ENCODE peak calls at places on chromosomes 13 and 19, in nine cellular contexts. Q is NCI-H69; W is HEK293T; O is neural crest cell; S is nephron progenitor cell; A is activated CD8-positive, alpha-beta memory T cell treated with anti-CD3 and anti-CD28 coated beads for 48 hours; G is CD4-positive, alpha-beta T cell; K is AG04450; V is GDM1. R is an unnamed sample.

GRCh38 chr13:101917475-101917810 is 465.0 kb downstream of the ITGBL1 start:
- DNase-seq in Q (peak), W (no peak), O (no peak), S (no peak), A (no peak), G (no peak), K (no peak), V (no peak), R (no peak)

GRCh38 chr19:33260628-33261418 is 35.2 kb upstream of the SLC7A10 start:
- DNase-seq in Q (no peak), W (no peak), O (no peak), S (no peak), A (no peak), G (no peak), K (no peak), V (peak), R (no peak)

GRCh38 chr19:46728693-46729339 is 11.9 kb upstream of the PRKD2 start:
- DNase-seq in Q (peak), W (peak), O (peak), S (peak), A (peak), G (peak), K (no peak), V (peak), R (peak)

GRCh38 chr13:35292329-35292728 is 184.2 kb downstream of the MAB21L1 start:
- DNase-seq in Q (no peak), W (no peak), O (no peak), S (no peak), A (no peak), G (no peak), K (no peak), V (no peak), R (no peak)

GRCh38 chr13:99484405-99484981 is 16.8 kb upstream of the TM9SF2 start:
- DNase-seq in Q (no peak), W (no peak), O (no peak), S (no peak), A (no peak), G (no peak), K (peak), V (no peak), R (no peak)

GRCh38 chr13:45398862-45399261 is 19.3 kb downstream of the SLC25A30 start:
- DNase-seq in Q (no peak), W (no peak), O (no peak), S (no peak), A (no peak), G (peak), K (no peak), V (no peak), R (no peak)

GRCh38 chr13:78657699-78658629 is 991 bp downstream of the OBI1 start:
- DNase-seq in Q (peak), W (peak), O (no peak), S (no peak), A (no peak), G (no peak), K (no peak), V (no peak), R (no peak)

GRCh38 chr19:1471514-1472107 is 7.4 kb downstream of the C19orf25 start:
- DNase-seq in Q (peak), W (no peak), O (no peak), S (no peak), A (no peak), G (peak), K (no peak), V (no peak), R (peak)

GRCh38 chr19:470701-471100 is 9.9 kb upstream of the SHC2 start:
- DNase-seq in Q (no peak), W (no peak), O (no peak), S (no peak), A (no peak), G (no peak), K (no peak), V (no peak), R (no peak)

GRCh38 chr19:49799798-49800376 is 13.2 kb downstream of the FUZ start:
- DNase-seq in Q (no peak), W (no peak), O (no peak), S (no peak), A (no peak), G (peak), K (no peak), V (no peak), R (no peak)

GRCh38 chr13:48562296-48563066 is 29.6 kb upstream of the RCBTB2 start:
- DNase-seq in Q (no peak), W (no peak), O (no peak), S (no peak), A (no peak), G (peak), K (no peak), V (peak), R (no peak)

GRCh38 chr13:99896712-99897440 is 74.7 kb downstream of the ZIC5 start:
- DNase-seq in Q (no peak), W (no peak), O (no peak), S (no peak), A (no peak), G (no peak), K (no peak), V (no peak), R (no peak)

GRCh38 chr13:94139393-94139995 is 340.0 kb downstream of the DCT start:
- DNase-seq in Q (peak), W (no peak), O (no peak), S (no peak), A (no peak), G (no peak), K (peak), V (no peak), R (no peak)

GRCh38 chr13:78586706-78587105 is 16.6 kb downstream of the POU4F1 start:
- DNase-seq in Q (peak), W (peak), O (no peak), S (no peak), A (no peak), G (no peak), K (no peak), V (no peak), R (no peak)

GRCh38 chr13:32316476-32316875 is 1.2 kb downstream of the BRCA2 start:
- DNase-seq in Q (peak), W (no peak), O (no peak), S (no peak), A (no peak), G (no peak), K (no peak), V (no peak), R (no peak)

GRCh38 chr19:590396-590745 is 690 bp downstream of the HCN2 start:
- DNase-seq in Q (peak), W (no peak), O (no peak), S (peak), A (no peak), G (peak), K (no peak), V (no peak), R (no peak)

GRCh38 chr19:13748169-13748884 is 16.0 kb upstream of the MRI1 start:
- DNase-seq in Q (peak), W (no peak), O (no peak), S (no peak), A (no peak), G (peak), K (no peak), V (peak), R (no peak)

GRCh38 chr19:50377051-50377441 is 789 bp downstream of the NR1H2 start:
- DNase-seq in Q (no peak), W (peak), O (no peak), S (peak), A (no peak), G (peak), K (no peak), V (no peak), R (no peak)

GRCh38 chr13:32229443-32229842 is 85.7 kb downstream of the ZAR1L start:
- DNase-seq in Q (peak), W (no peak), O (no peak), S (no peak), A (no peak), G (no peak), K (no peak), V (no peak), R (no peak)

GRCh38 chr13:30600470-30600869 is 17.2 kb upstream of the USPL1 start:
- DNase-seq in Q (no peak), W (no peak), O (no peak), S (no peak), A (no peak), G (no peak), K (no peak), V (no peak), R (no peak)

GRCh38 chr13:94703721-94704314 is 8.5 kb downstream of the SOX21 start:
- DNase-seq in Q (no peak), W (no peak), O (no peak), S (peak), A (no peak), G (no peak), K (no peak), V (no peak), R (no peak)

GRCh38 chr13:109494955-109495354 is 291.4 kb downstream of the IRS2 start:
- DNase-seq in Q (no peak), W (no peak), O (no peak), S (no peak), A (no peak), G (no peak), K (no peak), V (no peak), R (no peak)

GRCh38 chr13:75699062-75699461 is 62.9 kb downstream of the LMO7 start:
- DNase-seq in Q (no peak), W (no peak), O (no peak), S (no peak), A (no peak), G (no peak), K (no peak), V (no peak), R (no peak)

GRCh38 chr13:76822691-76823267 is 63.4 kb downstream of the KCTD12 start:
- DNase-seq in Q (peak), W (no peak), O (no peak), S (no peak), A (no peak), G (no peak), K (no peak), V (no peak), R (no peak)

GRCh38 chr13:75468098-75468497 is 13.9 kb downstream of the TBC1D4 start:
- DNase-seq in Q (no peak), W (no peak), O (no peak), S (no peak), A (no peak), G (no peak), K (no peak), V (no peak), R (no peak)

GRCh38 chr13:33197551-33197971 is 88.0 kb downstream of the STARD13 start:
- DNase-seq in Q (no peak), W (no peak), O (no peak), S (no peak), A (no peak), G (no peak), K (no peak), V (no peak), R (no peak)

GRCh38 chr13:44068737-44069136 is 189.0 kb downstream of the LACC1 start:
- DNase-seq in Q (peak), W (no peak), O (no peak), S (no peak), A (no peak), G (no peak), K (peak), V (no peak), R (no peak)

GRCh38 chr13:80962855-80963254 is 621.9 kb upstream of the SPRY2 start:
- DNase-seq in Q (peak), W (peak), O (no peak), S (no peak), A (no peak), G (no peak), K (no peak), V (no peak), R (no peak)

GRCh38 chr13:103187621-103188020 is 121.4 kb upstream of the SLC10A2 start:
- DNase-seq in Q (peak), W (no peak), O (no peak), S (no peak), A (no peak), G (no peak), K (no peak), V (no peak), R (no peak)

GRCh38 chr19:51368366-51369282 is at the start of gene CLDND2:
- DNase-seq in Q (no peak), W (no peak), O (no peak), S (no peak), A (peak), G (no peak), K (no peak), V (peak), R (no peak)

GRCh38 chr19:16778796-16779411 is 50.3 kb upstream of the SIN3B start:
- DNase-seq in Q (peak), W (peak), O (peak), S (peak), A (no peak), G (peak), K (peak), V (peak), R (no peak)

GRCh38 chr19:46944918-46945628 is 74.6 kb upstream of the NPAS1 start:
- DNase-seq in Q (peak), W (peak), O (peak), S (peak), A (no peak), G (no peak), K (no peak), V (no peak), R (peak)

GRCh38 chr19:2235396-2236284 is 489 bp downstream of the PLEKHJ1 start:
- DNase-seq in Q (peak), W (no peak), O (no peak), S (no peak), A (no peak), G (no peak), K (no peak), V (no peak), R (no peak)

GRCh38 chr13:49791214-49791752 is 1.2 kb downstream of the KPNA3 start:
- DNase-seq in Q (peak), W (no peak), O (no peak), S (no peak), A (no peak), G (no peak), K (no peak), V (peak), R (no peak)

GRCh38 chr19:46413262-46414031 is at the start of gene CCDC8:
- DNase-seq in Q (no peak), W (peak), O (peak), S (peak), A (no peak), G (no peak), K (peak), V (peak), R (no peak)

R was measured in amygdala.